ENCODE peak calls at places on chromosomes 6 and 20, in four cellular contexts. One of them, this sample, is unnamed.

GRCh38 chr6:19538086-19538485 is 299.1 kb upstream of the ID4 start:
- DNase-seq in epithelial cell of esophagus: peak
- DNase-seq in fibroblast of mammary gland: no peak
- DNase-seq in body of pancreas: peak
- DNase-seq in this sample: no peak

GRCh38 chr6:154555075-154555677 is 44.7 kb upstream of the CNKSR3 start:
- DNase-seq in epithelial cell of esophagus: peak
- DNase-seq in fibroblast of mammary gland: no peak
- DNase-seq in body of pancreas: no peak
- DNase-seq in this sample: peak

GRCh38 chr6:103001724-103002123 is 1608.2 kb downstream of the GRIK2 start:
- DNase-seq in epithelial cell of esophagus: no peak
- DNase-seq in fibroblast of mammary gland: no peak
- DNase-seq in body of pancreas: no peak
- DNase-seq in this sample: no peak

GRCh38 chr20:38894091-38894847 is 31.9 kb upstream of the FAM83D start:
- DNase-seq in epithelial cell of esophagus: no peak
- DNase-seq in fibroblast of mammary gland: peak
- DNase-seq in body of pancreas: peak
- DNase-seq in this sample: peak

GRCh38 chr6:96391776-96392175 is 129.8 kb upstream of the UFL1 start:
- DNase-seq in epithelial cell of esophagus: peak
- DNase-seq in fibroblast of mammary gland: no peak
- DNase-seq in body of pancreas: no peak
- DNase-seq in this sample: no peak

GRCh38 chr20:37990571-37991151 is 42.6 kb downstream of the TTI1 start:
- DNase-seq in epithelial cell of esophagus: peak
- DNase-seq in fibroblast of mammary gland: peak
- DNase-seq in body of pancreas: peak
- DNase-seq in this sample: peak

GRCh38 chr6:7541175-7542064 is at the start of gene DSP:
- DNase-seq in epithelial cell of esophagus: peak
- DNase-seq in fibroblast of mammary gland: no peak
- DNase-seq in body of pancreas: peak
- DNase-seq in this sample: peak

GRCh38 chr6:25027221-25027916 is 91.6 kb upstream of the RIPOR2 start:
- DNase-seq in epithelial cell of esophagus: no peak
- DNase-seq in fibroblast of mammary gland: no peak
- DNase-seq in body of pancreas: no peak
- DNase-seq in this sample: no peak

GRCh38 chr6:53119772-53120409 is 28.8 kb downstream of the GCM1 start:
- DNase-seq in epithelial cell of esophagus: peak
- DNase-seq in fibroblast of mammary gland: peak
- DNase-seq in body of pancreas: peak
- DNase-seq in this sample: peak

GRCh38 chr6:2639167-2639566 is 111.6 kb downstream of the MYLK4 start:
- DNase-seq in epithelial cell of esophagus: no peak
- DNase-seq in fibroblast of mammary gland: no peak
- DNase-seq in body of pancreas: no peak
- DNase-seq in this sample: no peak

GRCh38 chr6:116386581-116387299 is 16.0 kb downstream of the DSE start:
- DNase-seq in epithelial cell of esophagus: peak
- DNase-seq in fibroblast of mammary gland: peak
- DNase-seq in body of pancreas: no peak
- DNase-seq in this sample: peak

GRCh38 chr6:111715321-111715720 is 109.6 kb upstream of the TRAF3IP2 start:
- DNase-seq in epithelial cell of esophagus: no peak
- DNase-seq in fibroblast of mammary gland: no peak
- DNase-seq in body of pancreas: no peak
- DNase-seq in this sample: no peak

GRCh38 chr20:37257530-37257929 is 4.1 kb downstream of the GHRH start:
- DNase-seq in epithelial cell of esophagus: no peak
- DNase-seq in fibroblast of mammary gland: no peak
- DNase-seq in body of pancreas: no peak
- DNase-seq in this sample: no peak

GRCh38 chr6:119493980-119494379 is 144.4 kb upstream of the MAN1A1 start:
- DNase-seq in epithelial cell of esophagus: peak
- DNase-seq in fibroblast of mammary gland: no peak
- DNase-seq in body of pancreas: peak
- DNase-seq in this sample: no peak

GRCh38 chr20:1033751-1034419 is 31.8 kb upstream of the RSPO4 start:
- DNase-seq in epithelial cell of esophagus: no peak
- DNase-seq in fibroblast of mammary gland: no peak
- DNase-seq in body of pancreas: no peak
- DNase-seq in this sample: no peak

GRCh38 chr6:14656676-14657075 is 539.1 kb downstream of the CD83 start:
- DNase-seq in epithelial cell of esophagus: no peak
- DNase-seq in fibroblast of mammary gland: no peak
- DNase-seq in body of pancreas: no peak
- DNase-seq in this sample: no peak

GRCh38 chr6:22966711-22967110 is 397.3 kb downstream of the HDGFL1 start:
- DNase-seq in epithelial cell of esophagus: no peak
- DNase-seq in fibroblast of mammary gland: no peak
- DNase-seq in body of pancreas: no peak
- DNase-seq in this sample: no peak

GRCh38 chr20:18719426-18719825 is 94.2 kb upstream of the SCP2D1 start:
- DNase-seq in epithelial cell of esophagus: no peak
- DNase-seq in fibroblast of mammary gland: peak
- DNase-seq in body of pancreas: no peak
- DNase-seq in this sample: peak

GRCh38 chr6:130872250-130873095 is 45.3 kb downstream of the SMLR1 start:
- DNase-seq in epithelial cell of esophagus: peak
- DNase-seq in fibroblast of mammary gland: peak
- DNase-seq in body of pancreas: peak
- DNase-seq in this sample: peak

GRCh38 chr20:1490643-1491042 is 577 bp downstream of the SIRPB2 start:
- DNase-seq in epithelial cell of esophagus: no peak
- DNase-seq in fibroblast of mammary gland: no peak
- DNase-seq in body of pancreas: no peak
- DNase-seq in this sample: no peak

GRCh38 chr6:3403244-3404154 is 53.4 kb downstream of the SLC22A23 start:
- DNase-seq in epithelial cell of esophagus: peak
- DNase-seq in fibroblast of mammary gland: no peak
- DNase-seq in body of pancreas: peak
- DNase-seq in this sample: peak

GRCh38 chr6:122075084-122075760 is 324.2 kb upstream of the HSF2 start:
- DNase-seq in epithelial cell of esophagus: no peak
- DNase-seq in fibroblast of mammary gland: no peak
- DNase-seq in body of pancreas: no peak
- DNase-seq in this sample: no peak

GRCh38 chr20:52416959-52417358 is 225.4 kb upstream of the ZFP64 start:
- DNase-seq in epithelial cell of esophagus: no peak
- DNase-seq in fibroblast of mammary gland: no peak
- DNase-seq in body of pancreas: no peak
- DNase-seq in this sample: no peak

GRCh38 chr6:137311940-137312339 is 92.8 kb upstream of the IFNGR1 start:
- DNase-seq in epithelial cell of esophagus: no peak
- DNase-seq in fibroblast of mammary gland: no peak
- DNase-seq in body of pancreas: no peak
- DNase-seq in this sample: no peak

GRCh38 chr20:32040142-32040953 is 11.7 kb upstream of the HCK start:
- DNase-seq in epithelial cell of esophagus: peak
- DNase-seq in fibroblast of mammary gland: no peak
- DNase-seq in body of pancreas: no peak
- DNase-seq in this sample: no peak

DNA sequence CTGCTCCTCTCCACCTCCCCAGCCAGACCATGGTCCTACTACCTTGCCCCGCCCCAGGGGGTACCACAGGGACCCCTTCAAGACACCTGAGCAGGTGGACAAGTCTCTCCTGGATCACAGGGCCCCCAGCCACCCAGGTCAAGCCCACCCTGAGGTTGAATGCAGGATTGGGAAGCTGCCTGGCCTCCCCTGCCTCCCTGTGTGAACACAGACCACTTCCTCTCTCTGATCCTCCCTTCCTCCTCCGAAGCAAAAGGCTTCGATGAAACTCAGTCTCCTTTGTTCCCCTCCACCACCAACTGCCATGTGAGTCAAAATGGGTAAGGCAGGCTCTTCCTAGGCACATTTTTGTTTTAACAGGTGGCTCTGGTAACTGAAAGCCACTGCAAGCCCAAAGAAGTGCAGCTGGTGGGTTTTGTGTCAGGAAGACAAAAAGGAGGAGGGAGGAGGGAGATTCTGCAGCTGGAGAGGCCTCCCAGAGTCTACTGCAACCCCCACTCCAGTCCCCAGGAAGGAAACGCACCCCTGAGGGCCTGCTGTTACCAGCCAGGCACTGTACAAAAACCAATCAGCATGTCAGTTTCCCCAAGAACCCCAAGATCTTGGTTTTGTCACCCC is 5.4 kb downstream of the ADA start:
- DNase-seq in epithelial cell of esophagus: no peak
- DNase-seq in fibroblast of mammary gland: no peak
- DNase-seq in body of pancreas: no peak
- DNase-seq in this sample: peak
- H3K4me3 ChIP-seq in epithelial cell of esophagus: no peak
- H3K4me3 ChIP-seq in fibroblast of mammary gland: no peak
- H3K4me3 ChIP-seq in body of pancreas: no peak
- H3K4me3 ChIP-seq in this sample: no peak

GRCh38 chr6:134176283-134176975 is 124.0 kb upstream of the SLC2A12 start:
- DNase-seq in epithelial cell of esophagus: no peak
- DNase-seq in fibroblast of mammary gland: peak
- DNase-seq in body of pancreas: peak
- DNase-seq in this sample: peak
- H3K4me3 ChIP-seq in epithelial cell of esophagus: peak
- H3K4me3 ChIP-seq in fibroblast of mammary gland: peak
- H3K4me3 ChIP-seq in body of pancreas: peak
- H3K4me3 ChIP-seq in this sample: peak

GRCh38 chr6:82143041-82143481 is 104.5 kb downstream of the IBTK start:
- DNase-seq in epithelial cell of esophagus: no peak
- DNase-seq in fibroblast of mammary gland: peak
- DNase-seq in body of pancreas: no peak
- DNase-seq in this sample: no peak

GRCh38 chr6:82145926-82146452 is 101.6 kb downstream of the IBTK start:
- DNase-seq in epithelial cell of esophagus: no peak
- DNase-seq in fibroblast of mammary gland: peak
- DNase-seq in body of pancreas: no peak
- DNase-seq in this sample: no peak

GRCh38 chr6:82144852-82145332 is 102.7 kb downstream of the IBTK start:
- DNase-seq in epithelial cell of esophagus: peak
- DNase-seq in fibroblast of mammary gland: peak
- DNase-seq in body of pancreas: peak
- DNase-seq in this sample: peak

GRCh38 chr6:82142524-82142923 is 105.0 kb downstream of the IBTK start:
- DNase-seq in epithelial cell of esophagus: no peak
- DNase-seq in fibroblast of mammary gland: no peak
- DNase-seq in body of pancreas: no peak
- DNase-seq in this sample: no peak

GRCh38 chr6:82144007-82144851 is 103.3 kb downstream of the IBTK start:
- DNase-seq in epithelial cell of esophagus: peak
- DNase-seq in fibroblast of mammary gland: peak
- DNase-seq in body of pancreas: no peak
- DNase-seq in this sample: peak
- H3K4me3 ChIP-seq in epithelial cell of esophagus: no peak
- H3K4me3 ChIP-seq in fibroblast of mammary gland: peak
- H3K4me3 ChIP-seq in body of pancreas: no peak
- H3K4me3 ChIP-seq in this sample: peak

DNA sequence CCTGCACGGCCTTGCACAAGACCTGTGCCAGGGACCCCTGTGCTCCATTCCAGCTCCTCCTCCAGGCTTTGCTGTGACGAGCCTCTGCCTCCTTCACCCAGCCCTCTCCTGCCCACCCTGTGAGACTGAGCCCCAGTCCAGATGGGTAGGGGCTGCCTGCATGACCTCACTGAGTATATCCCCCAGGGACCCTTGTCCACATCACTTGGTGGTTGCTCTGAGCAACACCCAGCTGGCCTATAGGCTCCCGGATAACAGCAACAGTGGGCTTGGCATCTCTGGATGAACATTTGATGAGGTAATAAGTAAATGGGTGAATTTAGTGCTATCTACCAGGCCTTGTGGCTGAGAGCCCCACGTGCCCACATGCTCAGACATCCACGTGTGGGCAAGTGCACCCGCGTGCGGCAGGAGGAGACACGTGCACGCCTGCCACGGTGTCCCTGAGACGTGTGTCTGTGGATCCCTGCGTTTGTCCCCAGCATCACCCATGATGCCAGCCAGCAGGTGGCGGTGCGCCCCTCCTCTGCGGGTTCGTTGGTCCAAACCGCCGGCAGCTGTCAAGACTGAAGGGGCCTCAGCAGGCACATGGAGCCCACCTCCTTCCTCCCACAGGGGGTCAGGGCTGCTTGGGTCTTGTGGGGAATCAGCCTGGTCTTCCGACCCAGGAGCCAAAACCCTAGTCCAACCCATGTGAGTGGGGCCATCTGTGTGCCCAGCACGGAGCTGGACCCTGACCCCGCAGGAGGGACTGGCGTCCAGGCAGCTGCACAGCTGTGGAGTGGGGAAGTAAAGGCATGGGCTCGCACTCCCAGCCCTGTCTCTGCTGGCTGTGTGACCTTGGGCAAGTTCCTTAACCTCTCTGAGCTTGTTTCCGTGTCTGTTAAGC is 45.9 kb downstream of the FGD2 start:
- DNase-seq in epithelial cell of esophagus: peak
- DNase-seq in fibroblast of mammary gland: peak
- DNase-seq in body of pancreas: peak
- DNase-seq in this sample: peak
- H3K4me3 ChIP-seq in epithelial cell of esophagus: no peak
- H3K4me3 ChIP-seq in fibroblast of mammary gland: no peak
- H3K4me3 ChIP-seq in body of pancreas: no peak
- H3K4me3 ChIP-seq in this sample: no peak

GRCh38 chr6:73309534-73309783 is 44.6 kb downstream of the DPPA5 start:
- DNase-seq in epithelial cell of esophagus: peak
- DNase-seq in fibroblast of mammary gland: no peak
- DNase-seq in body of pancreas: no peak
- DNase-seq in this sample: no peak

GRCh38 chr6:73309784-73310502 is 44.1 kb downstream of the DPPA5 start:
- DNase-seq in epithelial cell of esophagus: peak
- DNase-seq in fibroblast of mammary gland: peak
- DNase-seq in body of pancreas: peak
- DNase-seq in this sample: peak

GRCh38 chr6:73314577-73315492 is 39.2 kb downstream of the DPPA5 start:
- DNase-seq in epithelial cell of esophagus: no peak
- DNase-seq in fibroblast of mammary gland: no peak
- DNase-seq in body of pancreas: no peak
- DNase-seq in this sample: no peak

DNA sequence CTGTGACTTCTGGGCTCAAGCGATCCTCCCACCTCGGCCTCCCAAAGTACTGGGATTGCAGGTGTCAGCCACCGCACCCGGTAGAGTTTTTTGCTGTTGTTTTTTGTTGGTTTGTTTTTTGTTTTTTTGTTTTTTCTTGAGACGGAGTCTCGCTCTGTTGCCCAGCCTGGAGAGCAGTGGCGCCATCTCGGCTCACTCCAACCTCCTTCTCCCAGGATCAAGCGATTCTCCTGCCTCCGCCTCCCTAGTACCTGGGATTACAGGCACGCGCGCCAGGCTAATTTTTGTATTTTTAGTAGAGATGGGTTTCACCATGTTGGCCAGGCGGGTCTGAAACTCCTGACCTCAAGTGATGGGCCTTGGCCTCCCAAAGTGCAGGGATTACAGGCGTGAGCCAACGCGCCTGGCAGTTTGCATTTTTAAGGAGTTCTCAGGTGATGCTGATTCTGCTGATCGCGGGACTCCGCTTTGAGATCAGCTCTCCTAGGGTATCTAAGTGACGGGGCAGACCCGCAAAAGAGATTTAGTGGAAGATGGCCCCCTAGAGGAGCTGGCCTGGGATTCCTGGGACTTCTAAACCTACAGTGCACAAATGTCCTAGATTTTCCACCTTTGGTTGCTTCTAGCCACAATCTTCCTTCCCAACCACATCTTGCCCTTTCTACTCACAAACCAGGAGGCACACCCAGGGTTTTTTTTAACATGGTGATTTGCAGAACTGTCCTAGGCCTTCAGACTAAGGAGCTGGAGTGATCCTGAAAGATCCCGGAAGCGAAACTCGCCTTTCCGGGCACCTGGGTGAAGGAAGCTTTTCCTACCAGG is 45.2 kb downstream of the DPPA5 start:
- DNase-seq in epithelial cell of esophagus: peak
- DNase-seq in fibroblast of mammary gland: peak
- DNase-seq in body of pancreas: no peak
- DNase-seq in this sample: peak
- H3K4me3 ChIP-seq in epithelial cell of esophagus: peak
- H3K4me3 ChIP-seq in fibroblast of mammary gland: peak
- H3K4me3 ChIP-seq in body of pancreas: peak
- H3K4me3 ChIP-seq in this sample: peak

This sample was measured in choroid plexus epithelial cell.